ENCODE peak calls at places on chromosomes 11 and 22, in eight cellular contexts. L is SJSA1, P is OCI-LY7, X is brain microvascular endothelial cell, G is BE2C, C is A549, T is endodermal cell, Q is tibial artery. M is an unnamed sample.

GRCh38 chr22:17842386-17842785 is 68.1 kb upstream of the BID start:
- DNase-seq in X (no peak), Q (no peak), G (peak; percentile 36), T (no peak), L (no peak), C (no peak), P (no peak), M (no peak)

GRCh38 chr11:100434821-100435641 is 252.1 kb upstream of the ARHGAP42 start:
- DNase-seq in G (no peak), X (no peak), C (no peak), P (no peak), T (peak; percentile 42), L (no peak), Q (no peak), M (no peak)

GRCh38 chr22:38144025-38144405 is 33.5 kb upstream of the BAIAP2L2 start:
- DNase-seq in T (no peak), G (no peak), X (no peak), P (no peak), C (peak; percentile 25), Q (peak; percentile 31), L (peak; percentile 50), M (no peak)

GRCh38 chr11:63843042-63843441 is 4.1 kb downstream of the MARK2 start:
- DNase-seq in P (no peak), C (no peak), X (no peak), L (no peak), G (no peak), T (no peak), Q (no peak), M (no peak)

GRCh38 chr11:124961972-124962609 is 8.1 kb downstream of the CCDC15 start:
- DNase-seq in T (no peak), P (peak; percentile 73), L (no peak), C (peak; percentile 35), X (peak; percentile 78), G (no peak), Q (no peak), M (no peak)

GRCh38 chr22:46008291-46008690 is 31.3 kb upstream of the WNT7B start:
- DNase-seq in X (no peak), T (no peak), L (no peak), P (no peak), Q (no peak), C (no peak), G (no peak), M (no peak)

GRCh38 chr11:16603890-16604783 is 134.3 kb upstream of the C11orf58 start:
- DNase-seq in X (peak; percentile 5), P (no peak), G (no peak), Q (peak; percentile 85), C (no peak), L (peak; percentile 76), T (peak; percentile 83), M (peak; percentile 67)

GRCh38 chr11:63813563-63814382 is 517 bp downstream of the SPINDOC start:
- DNase-seq in X (peak; percentile 2), T (peak; percentile 75), L (peak; percentile 79), Q (peak; percentile 69), G (peak; percentile 46), P (peak; percentile 68), C (peak; percentile 38), M (peak; percentile 70)

GRCh38 chr11:123973816-123974215 is 3.8 kb downstream of the OR10S1 start:
- DNase-seq in T (no peak), L (no peak), P (no peak), X (peak; percentile 17), Q (no peak), C (no peak), G (no peak), M (no peak)

GRCh38 chr22:29195964-29196666 is 9.6 kb upstream of the EMID1 start:
- DNase-seq in X (no peak), T (no peak), G (no peak), C (no peak), P (no peak), L (no peak), Q (peak; percentile 43), M (no peak)

GRCh38 chr22:29198240-29198639 is 7.5 kb upstream of the EMID1 start:
- DNase-seq in X (no peak), L (no peak), G (no peak), P (no peak), T (no peak), Q (no peak), C (no peak), M (no peak)

GRCh38 chr22:29195118-29195963 is 10.4 kb upstream of the EMID1 start:
- DNase-seq in G (peak; percentile 52), X (no peak), P (no peak), C (no peak), T (no peak), L (no peak), Q (peak; percentile 19), M (no peak)

GRCh38 chr22:29199702-29200400 is 5.8 kb upstream of the EMID1 start:
- DNase-seq in G (no peak), L (no peak), T (no peak), Q (peak; percentile 37), C (no peak), P (no peak), X (no peak), M (no peak)

GRCh38 chr22:29197096-29197495 is 8.6 kb upstream of the EMID1 start:
- DNase-seq in G (no peak), T (no peak), C (no peak), X (no peak), Q (no peak), P (no peak), L (no peak), M (no peak)
- H3K4me3 ChIP-seq in G (no peak overlapping the region), T (no peak overlapping the region), C (no peak overlapping the region), X (no peak overlapping the region), Q (no peak overlapping the region), P (no peak overlapping the region), L (no peak overlapping the region), M (no peak overlapping the region)

DNA sequence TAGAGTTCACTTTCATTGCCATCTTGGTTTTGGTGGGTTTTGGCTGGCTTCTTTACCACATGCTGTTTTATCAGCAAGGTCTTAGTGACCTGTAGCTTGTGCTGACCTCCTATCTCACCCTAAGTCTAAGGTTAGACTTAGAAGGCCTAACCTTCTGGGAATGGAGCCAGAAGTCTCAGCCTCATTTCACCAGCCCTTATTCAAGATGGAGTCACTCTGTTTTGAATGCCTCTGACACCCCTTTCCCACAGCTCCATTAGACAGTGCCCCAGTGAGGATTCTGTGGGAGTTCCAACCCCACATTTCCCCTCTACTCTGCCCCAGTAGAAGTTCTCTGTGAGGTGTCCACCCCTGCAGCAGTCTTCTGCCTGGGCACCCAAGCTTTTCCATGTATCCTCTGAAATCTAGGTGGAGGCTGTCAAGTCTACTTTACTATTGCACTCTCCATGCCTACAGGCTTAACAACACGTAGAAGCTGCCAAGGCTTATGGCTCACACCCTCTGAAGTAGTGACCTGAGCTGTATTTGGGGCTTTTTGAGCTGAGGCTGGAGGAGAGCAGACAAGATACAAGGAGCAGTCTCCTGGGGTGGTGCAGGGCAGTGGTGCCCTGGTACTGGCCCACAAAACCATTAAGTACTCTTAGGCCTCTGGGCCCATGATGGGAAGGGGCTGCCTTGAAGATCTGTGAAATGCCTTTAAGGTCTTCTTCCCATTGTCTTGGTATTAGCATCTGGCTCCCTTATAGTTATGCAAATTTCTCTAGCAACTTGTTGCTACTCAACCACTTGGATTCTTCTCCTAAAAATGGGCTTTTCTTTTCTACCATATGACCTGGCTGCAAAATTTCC is 65.9 kb upstream of the SC5D start:
- DNase-seq in T (peak; percentile 45), L (no peak), G (peak; percentile 40), X (no peak), Q (no peak), C (no peak), P (no peak), M (no peak)
- H3K4me3 ChIP-seq in T (no peak overlapping the region), L (no peak overlapping the region), G (no peak overlapping the region), X (no peak overlapping the region), Q (no peak overlapping the region), C (no peak overlapping the region), P (no peak overlapping the region), M (no peak overlapping the region)

GRCh38 chr11:46120361-46120710 is 918 bp downstream of the PHF21A start:
- DNase-seq in T (no peak), P (peak; percentile 39), L (no peak), G (peak; percentile 16), C (peak; percentile 8), X (no peak), Q (peak; percentile 67), M (no peak)

GRCh38 chr11:46119053-46119351 is 2.3 kb downstream of the PHF21A start:
- DNase-seq in G (no peak), T (no peak), C (no peak), P (no peak), L (no peak), X (no peak), Q (no peak), M (no peak)

GRCh38 chr11:46119352-46120216 is 1.7 kb downstream of the PHF21A start:
- DNase-seq in Q (peak; percentile 82), T (peak; percentile 72), X (peak; percentile 62), C (no peak), L (peak; percentile 70), G (peak; percentile 28), P (peak; percentile 74), M (no peak)

GRCh38 chr11:46116007-46116711 is 5.1 kb downstream of the PHF21A start:
- DNase-seq in L (no peak), Q (no peak), T (no peak), G (no peak), X (no peak), C (no peak), P (no peak), M (no peak)

GRCh38 chr11:46117842-46118241 is 3.4 kb downstream of the PHF21A start:
- DNase-seq in Q (no peak), L (no peak), P (peak; percentile 44), C (no peak), G (no peak), T (no peak), X (no peak), M (no peak)
- H3K4me3 ChIP-seq in Q (no peak overlapping the region), L (no peak overlapping the region), P (peak overlapping the region; percentile 71), C (no peak overlapping the region), G (peak overlapping the region; percentile 78), T (peak overlapping the region; percentile 81), X (no peak overlapping the region), M (peak overlapping the region; percentile 69)

GRCh38 chr11:3867209-3868071 is 12.0 kb downstream of the STIM1 start:
- DNase-seq in X (peak; percentile 29), L (no peak), G (peak; percentile 34), Q (no peak), C (no peak), T (no peak), P (peak; percentile 67), M (no peak)

GRCh38 chr11:3866836-3867208 is 11.4 kb downstream of the STIM1 start:
- DNase-seq in X (no peak), L (no peak), C (no peak), P (no peak), Q (no peak), G (no peak), T (no peak), M (no peak)

GRCh38 chr11:3861698-3862097 is 6.2 kb downstream of the STIM1 start:
- DNase-seq in Q (no peak), T (no peak), G (no peak), C (no peak), P (no peak), L (no peak), X (no peak), M (no peak)

GRCh38 chr11:3865388-3866193 is 10.1 kb downstream of the STIM1 start:
- DNase-seq in X (peak; percentile 43), G (no peak), L (peak; percentile 84), P (peak; percentile 73), Q (no peak), C (no peak), T (no peak), M (no peak)

DNA sequence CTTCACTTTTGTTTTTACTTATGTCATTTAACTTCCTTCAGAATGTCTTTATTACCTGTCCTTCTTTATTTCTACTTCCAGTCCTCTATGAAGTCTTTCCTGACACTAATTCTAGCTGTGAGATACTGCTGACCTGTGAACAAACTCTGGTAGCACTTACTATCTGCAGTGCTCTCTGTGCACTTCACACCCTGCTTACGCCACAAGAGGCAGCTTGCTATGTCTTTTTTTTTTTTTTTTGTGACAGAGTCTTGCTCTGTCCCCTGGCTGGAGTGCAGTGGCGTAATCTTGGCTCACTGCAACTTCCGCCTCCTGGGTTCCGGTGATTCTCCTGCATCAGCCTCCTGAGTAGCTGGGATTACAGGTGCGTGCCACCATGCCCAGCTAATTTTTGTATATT is 10.7 kb downstream of the STIM1 start:
- DNase-seq in C (no peak), T (no peak), Q (no peak), X (peak; percentile 8), P (peak; percentile 51), L (peak; percentile 55), G (no peak), M (no peak)
- H3K4me3 ChIP-seq in C (no peak overlapping the region), T (no peak overlapping the region), Q (no peak overlapping the region), X (no peak overlapping the region), P (peak overlapping the region; percentile 33), L (no peak overlapping the region), G (no peak overlapping the region), M (no peak overlapping the region)